ENCODE peak calls at places on chromosomes 7 and 10, in four cellular contexts. One of them, this sample, is unnamed.

GRCh38 chr10:49168821-49169495 is 19.2 kb downstream of the TMEM273 start:
- DNase-seq in IMR-90: peak; percentile 74
- DNase-seq in H1: peak; percentile 7
- DNase-seq in mesendoderm: no peak
- DNase-seq in this sample: no peak

GRCh38 chr10:73209705-73210104 is 37.4 kb downstream of the DNAJC9 start:
- DNase-seq in mesendoderm: no peak
- DNase-seq in IMR-90: peak; percentile 70
- DNase-seq in H1: no peak
- DNase-seq in this sample: no peak

GRCh38 chr7:74604326-74605020 is 53.0 kb upstream of the GTF2I start:
- DNase-seq in IMR-90: no peak
- DNase-seq in H1: no peak
- DNase-seq in mesendoderm: no peak
- DNase-seq in this sample: no peak

GRCh38 chr10:69953851-69954250 is 98.8 kb upstream of the MACROH2A2 start:
- DNase-seq in mesendoderm: no peak
- DNase-seq in IMR-90: no peak
- DNase-seq in H1: no peak
- DNase-seq in this sample: no peak

GRCh38 chr7:135859548-135859947 is 110.9 kb upstream of the FAM180A start:
- DNase-seq in H1: no peak
- DNase-seq in mesendoderm: no peak
- DNase-seq in IMR-90: peak; percentile 29
- DNase-seq in this sample: no peak

GRCh38 chr10:133021963-133022783 is 65.6 kb upstream of the ADGRA1 start:
- DNase-seq in mesendoderm: no peak
- DNase-seq in H1: no peak
- DNase-seq in IMR-90: no peak
- DNase-seq in this sample: no peak

GRCh38 chr7:133934262-133934973 is 192.7 kb upstream of the LRGUK start:
- DNase-seq in mesendoderm: peak; percentile 39
- DNase-seq in H1: no peak
- DNase-seq in IMR-90: peak; percentile 31
- DNase-seq in this sample: no peak

GRCh38 chr7:47227762-47228177 is 354.1 kb downstream of the TNS3 start:
- DNase-seq in H1: no peak
- DNase-seq in mesendoderm: no peak
- DNase-seq in IMR-90: peak; percentile 79
- DNase-seq in this sample: no peak

GRCh38 chr7:5406957-5407930 is 16.4 kb downstream of the TNRC18 start:
- DNase-seq in H1: peak; percentile 79
- DNase-seq in mesendoderm: peak; percentile 98
- DNase-seq in IMR-90: no peak
- DNase-seq in this sample: peak; percentile 95

GRCh38 chr7:132390705-132391104 is 185.6 kb downstream of the PLXNA4 start:
- DNase-seq in H1: no peak
- DNase-seq in IMR-90: peak; percentile 12
- DNase-seq in mesendoderm: no peak
- DNase-seq in this sample: no peak

GRCh38 chr10:132685121-132685891 is 100.6 kb downstream of the NKX6-2 start:
- DNase-seq in IMR-90: peak; percentile 58
- DNase-seq in mesendoderm: no peak
- DNase-seq in H1: no peak
- DNase-seq in this sample: peak; percentile 22

GRCh38 chr10:64648915-64649314 is 1127.7 kb downstream of the REEP3 start:
- DNase-seq in IMR-90: no peak
- DNase-seq in H1: no peak
- DNase-seq in mesendoderm: peak; percentile 48
- DNase-seq in this sample: peak; percentile 36

GRCh38 chr7:129160161-129160911 is 15.8 kb downstream of the TSPAN33 start:
- DNase-seq in H1: no peak
- DNase-seq in IMR-90: no peak
- DNase-seq in mesendoderm: peak; percentile 32
- DNase-seq in this sample: peak; percentile 50

DNA sequence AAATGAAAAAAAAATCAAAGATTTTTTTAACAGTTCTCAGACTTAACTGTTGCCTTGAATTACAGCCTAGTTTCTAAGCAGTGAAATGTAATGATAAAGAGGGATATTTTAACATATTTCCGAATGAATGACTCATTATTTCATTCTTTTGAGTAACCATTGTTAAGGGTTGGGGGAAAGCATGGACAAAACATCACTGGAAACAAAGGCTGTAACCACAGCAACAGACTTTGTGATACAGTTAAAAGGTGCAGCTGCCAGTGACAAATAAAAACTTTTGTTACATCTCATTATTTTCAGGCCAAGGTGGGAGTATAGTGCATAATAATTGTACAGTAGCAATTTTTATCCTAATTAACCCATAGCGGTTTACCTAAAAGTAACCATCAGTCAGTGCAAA is 172.6 kb downstream of the LRRTM3 start:
- DNase-seq in mesendoderm: peak; percentile 14
- DNase-seq in IMR-90: no peak
- DNase-seq in H1: no peak
- DNase-seq in this sample: no peak
- H4K5ac ChIP-seq in mesendoderm: no peak overlapping the region
- H4K5ac ChIP-seq in IMR-90: no peak overlapping the region
- H4K5ac ChIP-seq in H1: peak overlapping the region; percentile 43
- H4K5ac ChIP-seq in this sample: no peak overlapping the region

DNA sequence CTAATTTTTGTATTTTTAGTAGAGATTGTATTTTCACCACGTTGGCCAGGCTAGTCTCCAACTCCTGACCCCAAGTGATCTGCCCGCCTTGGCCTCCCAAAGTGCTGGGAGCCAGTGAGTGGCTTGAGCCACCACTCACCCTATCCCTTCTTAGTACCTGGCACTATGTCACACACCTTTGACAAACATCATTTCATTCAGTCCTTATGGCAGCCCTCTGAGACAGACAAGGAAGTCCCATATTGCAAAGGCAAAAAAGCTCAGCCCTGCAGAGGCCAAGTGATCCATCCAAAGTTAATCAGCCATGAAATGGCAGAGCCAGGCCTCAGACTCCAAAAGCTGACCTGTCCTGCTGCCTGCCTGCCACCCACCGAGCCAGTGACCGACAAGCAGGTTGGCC is 39.9 kb upstream of the ECHDC3 start:
- DNase-seq in IMR-90: no peak
- DNase-seq in mesendoderm: no peak
- DNase-seq in H1: no peak
- DNase-seq in this sample: no peak
- H4K5ac ChIP-seq in IMR-90: no peak overlapping the region
- H4K5ac ChIP-seq in mesendoderm: no peak overlapping the region
- H4K5ac ChIP-seq in H1: no peak overlapping the region
- H4K5ac ChIP-seq in this sample: no peak overlapping the region

GRCh38 chr7:109092268-109092667 is 522.6 kb downstream of the DNAJB9 start:
- DNase-seq in mesendoderm: no peak
- DNase-seq in H1: no peak
- DNase-seq in IMR-90: no peak
- DNase-seq in this sample: no peak
- H4K5ac ChIP-seq in mesendoderm: no peak overlapping the region
- H4K5ac ChIP-seq in H1: no peak overlapping the region
- H4K5ac ChIP-seq in IMR-90: no peak overlapping the region
- H4K5ac ChIP-seq in this sample: no peak overlapping the region

DNA sequence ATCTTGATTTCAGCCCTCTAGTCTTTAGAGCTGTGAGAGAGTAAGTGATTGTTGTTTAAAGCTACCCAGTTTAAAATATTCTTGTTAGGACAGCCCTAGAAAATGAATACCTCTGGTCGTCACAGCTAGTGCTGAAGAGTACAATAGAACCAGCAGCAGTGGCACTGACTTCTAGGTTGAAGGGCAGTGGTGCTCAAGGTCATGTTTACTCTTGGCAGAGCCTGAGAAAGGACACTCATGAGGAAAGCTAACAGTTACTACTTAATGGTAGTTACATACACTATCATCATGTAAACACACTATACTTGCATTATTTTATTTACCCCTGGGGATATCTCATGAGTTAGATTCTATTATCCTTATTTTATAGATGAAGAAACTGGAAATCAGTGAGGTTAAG is 323.0 kb downstream of the SH2D4B start:
- DNase-seq in mesendoderm: no peak
- DNase-seq in IMR-90: no peak
- DNase-seq in H1: no peak
- DNase-seq in this sample: no peak
- H4K5ac ChIP-seq in mesendoderm: no peak overlapping the region
- H4K5ac ChIP-seq in IMR-90: no peak overlapping the region
- H4K5ac ChIP-seq in H1: no peak overlapping the region
- H4K5ac ChIP-seq in this sample: no peak overlapping the region

GRCh38 chr10:78617633-78618032 is 451.1 kb upstream of the ZMIZ1 start:
- DNase-seq in mesendoderm: no peak
- DNase-seq in IMR-90: no peak
- DNase-seq in H1: no peak
- DNase-seq in this sample: no peak

GRCh38 chr10:78614744-78615143 is 454.0 kb upstream of the ZMIZ1 start:
- DNase-seq in H1: no peak
- DNase-seq in IMR-90: no peak
- DNase-seq in mesendoderm: no peak
- DNase-seq in this sample: no peak

GRCh38 chr10:78619244-78619851 is 449.4 kb upstream of the ZMIZ1 start:
- DNase-seq in IMR-90: no peak
- DNase-seq in H1: no peak
- DNase-seq in mesendoderm: no peak
- DNase-seq in this sample: no peak

GRCh38 chr10:78621183-78621789 is 447.5 kb upstream of the ZMIZ1 start:
- DNase-seq in IMR-90: no peak
- DNase-seq in H1: no peak
- DNase-seq in mesendoderm: no peak
- DNase-seq in this sample: no peak

GRCh38 chr10:78618050-78618449 is 450.7 kb upstream of the ZMIZ1 start:
- DNase-seq in H1: no peak
- DNase-seq in IMR-90: no peak
- DNase-seq in mesendoderm: no peak
- DNase-seq in this sample: no peak
- H4K5ac ChIP-seq in H1: no peak overlapping the region
- H4K5ac ChIP-seq in IMR-90: no peak overlapping the region
- H4K5ac ChIP-seq in mesendoderm: no peak overlapping the region
- H4K5ac ChIP-seq in this sample: no peak overlapping the region

GRCh38 chr10:121300723-121301122 is 297.5 kb downstream of the FGFR2 start:
- DNase-seq in IMR-90: no peak
- DNase-seq in mesendoderm: no peak
- DNase-seq in H1: no peak
- DNase-seq in this sample: no peak

GRCh38 chr10:121307411-121307980 is 290.7 kb downstream of the FGFR2 start:
- DNase-seq in mesendoderm: no peak
- DNase-seq in H1: no peak
- DNase-seq in IMR-90: no peak
- DNase-seq in this sample: no peak

GRCh38 chr10:121306159-121306673 is 292.0 kb downstream of the FGFR2 start:
- DNase-seq in IMR-90: no peak
- DNase-seq in H1: no peak
- DNase-seq in mesendoderm: no peak
- DNase-seq in this sample: no peak

GRCh38 chr10:121303273-121303890 is 294.9 kb downstream of the FGFR2 start:
- DNase-seq in IMR-90: no peak
- DNase-seq in H1: no peak
- DNase-seq in mesendoderm: no peak
- DNase-seq in this sample: no peak

DNA sequence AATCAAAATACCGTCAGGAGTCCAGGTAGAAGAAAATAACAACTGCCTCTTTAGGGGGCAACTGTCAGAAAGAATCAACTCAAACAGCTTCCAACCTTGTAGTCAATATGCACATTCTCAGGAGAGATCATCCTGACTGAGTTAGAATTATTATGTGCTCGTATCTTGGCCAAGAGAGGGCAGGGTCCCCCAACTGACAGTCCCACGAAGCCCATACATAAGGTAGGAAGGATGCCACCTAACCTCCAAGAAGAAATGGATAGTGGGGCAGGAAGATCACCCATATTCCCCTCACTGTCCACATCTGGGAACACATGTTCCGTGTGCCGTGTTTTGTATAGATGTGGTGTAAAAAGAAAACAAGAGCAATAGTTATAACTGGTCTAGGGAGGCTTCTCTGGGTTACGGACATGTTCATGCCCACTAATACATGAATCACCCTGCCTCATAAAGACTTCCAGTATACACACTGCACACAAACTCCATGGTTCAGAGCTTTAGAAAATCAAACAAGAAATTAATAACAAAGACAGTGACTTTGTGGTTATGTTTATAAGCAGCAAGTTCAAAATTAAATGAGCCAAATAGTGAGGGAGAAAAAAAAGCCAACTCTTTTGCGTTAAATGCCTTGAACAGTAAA is 295.6 kb downstream of the FGFR2 start:
- DNase-seq in H1: no peak
- DNase-seq in mesendoderm: no peak
- DNase-seq in IMR-90: no peak
- DNase-seq in this sample: no peak
- H4K5ac ChIP-seq in H1: no peak overlapping the region
- H4K5ac ChIP-seq in mesendoderm: no peak overlapping the region
- H4K5ac ChIP-seq in IMR-90: no peak overlapping the region
- H4K5ac ChIP-seq in this sample: no peak overlapping the region

This sample was measured in H9.